ENCODE peak calls at places on chromosomes 6 and 20, in four cellular contexts. B, C, M and S are unnamed samples.

GRCh38 chr6:106383573-106383972 is 23.1 kb downstream of the CRYBG1 start:
- DNase-seq in B (no peak), C (no peak), M (no peak), S (no peak)

GRCh38 chr6:166245148-166245547 is 63.0 kb downstream of the PRR18 start:
- DNase-seq in B (no peak), C (no peak), M (no peak), S (no peak)

GRCh38 chr6:148565931-148566663 is 180.7 kb upstream of the UST start:
- DNase-seq in B (no peak), C (no peak), M (no peak), S (no peak)

GRCh38 chr20:51022803-51023616 is at the start of gene KCNG1:
- DNase-seq in B (no peak), C (peak; percentile 91), M (no peak), S (peak; percentile 90)

GRCh38 chr20:50276119-50277063 is 85.8 kb downstream of the CEBPB start:
- DNase-seq in B (no peak), C (no peak), M (no peak), S (no peak)

GRCh38 chr6:14361297-14361696 is 243.7 kb downstream of the CD83 start:
- DNase-seq in B (no peak), C (no peak), M (no peak), S (no peak)

GRCh38 chr6:130676077-130676772 is 151.0 kb upstream of the SMLR1 start:
- DNase-seq in B (no peak), C (no peak), M (no peak), S (no peak)

GRCh38 chr6:154386848-154387717 is 30.5 kb upstream of the IPCEF1 start:
- DNase-seq in B (no peak), C (no peak), M (peak; percentile 87), S (no peak)

GRCh38 chr6:139336488-139336887 is 38.0 kb downstream of the CITED2 start:
- DNase-seq in B (no peak), C (no peak), M (no peak), S (no peak)

GRCh38 chr6:93419304-93420162 is at the start of gene EPHA7:
- DNase-seq in B (no peak), C (peak; percentile 18), M (no peak), S (peak; percentile 94)

GRCh38 chr6:121430514-121431460 is 4.7 kb upstream of the GJA1 start:
- DNase-seq in B (no peak), C (no peak), M (peak; percentile 62), S (no peak)

GRCh38 chr6:27495386-27496135 is 22.7 kb upstream of the ZNF184 start:
- DNase-seq in B (peak; percentile 64), C (peak; percentile 68), M (peak; percentile 80), S (peak; percentile 51)

GRCh38 chr6:150299873-150300485 is 68.8 kb upstream of the IYD start:
- DNase-seq in B (no peak), C (no peak), M (no peak), S (no peak)

GRCh38 chr6:17038316-17038715 is 63.5 kb upstream of the STMND1 start:
- DNase-seq in B (no peak), C (no peak), M (no peak), S (no peak)

GRCh38 chr6:3383525-3383924 is 73.3 kb downstream of the SLC22A23 start:
- DNase-seq in B (peak; percentile 75), C (peak; percentile 72), M (peak; percentile 88), S (peak; percentile 39)

GRCh38 chr6:26607434-26608230 is 10.9 kb downstream of the ABT1 start:
- DNase-seq in B (no peak), C (peak; percentile 66), M (peak; percentile 72), S (peak; percentile 63)

GRCh38 chr6:140915001-140915950 is 1217.4 kb upstream of the GJE1 start:
- DNase-seq in B (no peak), C (no peak), M (no peak), S (no peak)

GRCh38 chr20:9143926-9144325 is 75.0 kb downstream of the PLCB4 start:
- DNase-seq in B (no peak), C (no peak), M (no peak), S (no peak)

GRCh38 chr6:142008016-142008735 is 124.5 kb upstream of the GJE1 start:
- DNase-seq in B (no peak), C (no peak), M (no peak), S (no peak)

GRCh38 chr6:142011156-142011555 is 121.6 kb upstream of the GJE1 start:
- DNase-seq in B (no peak), C (no peak), M (no peak), S (no peak)

GRCh38 chr6:142009647-142010046 is 123.1 kb upstream of the GJE1 start:
- DNase-seq in B (no peak), C (no peak), M (no peak), S (no peak)

GRCh38 chr6:142011775-142012174 is 121.0 kb upstream of the GJE1 start:
- DNase-seq in B (no peak), C (no peak), M (no peak), S (no peak)

GRCh38 chr6:142008776-142009175 is 123.9 kb upstream of the GJE1 start:
- DNase-seq in B (no peak), C (no peak), M (no peak), S (no peak)
- TF ChIP-seq TARDBP in B (no peak), C (no peak), M (no peak), S (no peak)

GRCh38 chr6:158347335-158347734 is 35.1 kb downstream of the TULP4 start:
- DNase-seq in B (no peak), C (no peak), M (no peak), S (no peak)

GRCh38 chr6:158340252-158340651 is 28.0 kb downstream of the TULP4 start:
- DNase-seq in B (no peak), C (no peak), M (no peak), S (no peak)

DNA sequence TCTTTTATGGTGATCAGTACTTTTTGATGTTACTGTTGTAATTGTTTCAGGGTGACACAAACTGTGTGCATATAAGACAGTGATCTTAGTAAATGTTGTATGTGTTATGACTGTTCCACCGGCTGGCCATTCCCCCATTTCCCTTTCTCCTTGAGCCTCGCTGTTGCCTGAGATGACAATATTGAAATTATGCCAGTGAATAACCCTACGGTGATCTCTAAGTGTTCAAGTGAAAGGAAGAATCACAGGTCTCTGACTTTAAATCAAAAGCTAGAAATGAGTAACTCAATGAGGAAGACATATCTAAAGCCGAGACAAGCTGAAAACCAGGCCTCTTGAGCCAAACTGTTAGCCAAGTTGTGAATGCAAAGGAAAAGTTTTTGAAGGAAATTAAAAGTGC is 32.3 kb downstream of the TULP4 start:
- DNase-seq in B (peak; percentile 28), C (no peak), M (no peak), S (no peak)
- TF ChIP-seq TARDBP in B (no peak), C (no peak), M (no peak), S (no peak)

GRCh38 chr20:44494681-44495080 is 19.0 kb downstream of the TTPAL start:
- DNase-seq in B (no peak), C (no peak), M (no peak), S (no peak)

GRCh38 chr20:44496976-44497375 is 21.3 kb downstream of the TTPAL start:
- DNase-seq in B (no peak), C (no peak), M (no peak), S (no peak)

GRCh38 chr20:44495257-44495656 is 19.6 kb downstream of the TTPAL start:
- DNase-seq in B (no peak), C (no peak), M (peak; percentile 37), S (no peak)

GRCh38 chr20:44494266-44494665 is 18.6 kb downstream of the TTPAL start:
- DNase-seq in B (no peak), C (no peak), M (no peak), S (no peak)

GRCh38 chr20:44495802-44496481 is 20.3 kb downstream of the TTPAL start:
- DNase-seq in B (no peak), C (no peak), M (no peak), S (no peak)
- TF ChIP-seq TARDBP in B (no peak), C (no peak), M (no peak), S (no peak)

GRCh38 chr6:163940705-163941470 is 526.4 kb downstream of the QKI start:
- DNase-seq in B (no peak), C (no peak), M (no peak), S (no peak)
- TF ChIP-seq TARDBP in B (no peak), C (no peak), M (no peak), S (no peak)

GRCh38 chr20:17725094-17725835 is 25.5 kb downstream of the BANF2 start:
- DNase-seq in B (no peak), C (no peak), M (peak; percentile 60), S (no peak)
- TF ChIP-seq TARDBP in B (no peak), C (no peak), M (no peak), S (no peak)

GRCh38 chr6:169221264-169221663 is 32.4 kb downstream of the THBS2 start:
- DNase-seq in B (no peak), C (no peak), M (no peak), S (no peak)
- TF ChIP-seq TARDBP in B (no peak), C (no peak), M (no peak), S (no peak)

GRCh38 chr6:117469791-117470190 is 12.7 kb upstream of the DCBLD1 start:
- DNase-seq in B (no peak), C (no peak), M (no peak), S (no peak)
- TF ChIP-seq TARDBP in B (no peak), C (no peak), M (no peak), S (no peak)

GRCh38 chr20:48196486-48196885 is 411.2 kb upstream of the SULF2 start:
- DNase-seq in B (no peak), C (no peak), M (no peak), S (no peak)

GRCh38 chr20:48195121-48195870 is 410.0 kb upstream of the SULF2 start:
- DNase-seq in B (no peak), C (no peak), M (no peak), S (no peak)

GRCh38 chr20:48196006-48196405 is 410.7 kb upstream of the SULF2 start:
- DNase-seq in B (no peak), C (no peak), M (no peak), S (no peak)

GRCh38 chr20:48198951-48199431 is 413.7 kb upstream of the SULF2 start:
- DNase-seq in B (no peak), C (no peak), M (no peak), S (no peak)

DNA sequence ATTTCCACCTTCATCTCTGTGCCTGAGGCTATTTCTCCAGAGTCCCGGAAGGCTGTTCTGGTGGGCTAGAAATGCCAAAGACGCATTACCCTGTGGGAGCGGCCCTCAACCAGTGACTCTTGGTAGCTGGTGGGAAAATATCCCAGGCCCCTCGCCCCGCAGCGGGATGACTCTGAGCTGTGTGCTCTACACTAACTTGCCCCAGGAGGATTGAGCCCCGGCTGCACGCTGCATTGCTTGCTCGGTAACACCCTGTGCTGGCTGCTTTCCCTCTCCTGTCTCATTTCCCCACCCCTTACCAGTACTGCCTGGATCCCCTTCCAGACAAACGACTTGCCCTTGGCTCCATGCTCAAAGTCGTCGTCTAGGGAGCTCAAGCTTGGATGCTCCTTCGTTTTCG is 411.8 kb upstream of the SULF2 start:
- DNase-seq in B (no peak), C (no peak), M (no peak), S (no peak)
- TF ChIP-seq TARDBP in B (no peak), C (no peak), M (no peak), S (no peak)

DNA sequence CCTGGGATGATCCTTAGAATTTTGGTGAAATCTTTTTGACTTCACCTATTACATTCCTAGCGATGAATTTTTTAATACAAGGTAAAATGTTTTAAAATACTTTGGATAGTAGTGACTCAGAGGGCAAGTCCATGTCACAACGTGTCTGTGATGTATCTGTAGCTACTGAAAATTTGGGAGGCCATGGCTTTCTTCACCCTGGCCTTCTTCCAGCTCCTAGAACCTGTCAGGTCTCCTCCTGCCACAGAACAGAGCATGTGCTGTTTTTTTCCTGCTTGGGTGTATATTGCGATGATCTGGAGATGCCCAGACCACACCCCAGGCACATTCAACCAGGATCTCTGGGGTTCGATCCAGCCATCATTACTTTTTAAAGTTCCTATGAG is 194.4 kb downstream of the BTBD3 start:
- DNase-seq in B (no peak), C (no peak), M (no peak), S (no peak)
- TF ChIP-seq TARDBP in B (no peak), C (no peak), M (no peak), S (no peak)